ENCODE peak calls at places on chromosomes 7 and 10, in four cellular contexts. N is Kasumi-1; S is activated CD8-positive, alpha-beta memory T cell treated with anti-CD3 and anti-CD28 coated beads, Interleukin-2, amount 50 U/mL, for 4 hours; B is stimulated activated CD8-positive, alpha-beta memory T cell treated with anti-CD3 and anti-CD28 coated beads, Interleukin-12 subunit alpha, Interleukin-12 subunit beta, amount 100 ng/mL, for 4 hours. P is an unnamed sample.

GRCh38 chr10:48523820-48524758 is 80.8 kb downstream of the ARHGAP22 start:
- DNase-seq in N (peak), S (no peak), B (no peak), P (no peak)

GRCh38 chr10:57992321-57993077 is 275.2 kb downstream of the IPMK start:
- DNase-seq in N (no peak), S (no peak), B (no peak), P (no peak)

GRCh38 chr10:14362098-14362497 is 31.4 kb upstream of the FRMD4A start:
- DNase-seq in N (no peak), S (no peak), B (no peak), P (no peak)

GRCh38 chr7:116445447-116445846 is 54.1 kb upstream of the CAV2 start:
- DNase-seq in N (no peak), S (no peak), B (no peak), P (no peak)

GRCh38 chr10:2980791-2981360 is 86.5 kb upstream of the PFKP start:
- DNase-seq in N (no peak), S (no peak), B (no peak), P (no peak)

GRCh38 chr7:100864263-100864845 is 2.8 kb upstream of the TRIP6 start:
- DNase-seq in N (no peak), S (no peak), B (no peak), P (no peak)

GRCh38 chr7:44368885-44369284 is 43.5 kb upstream of the CAMK2B start:
- DNase-seq in N (no peak), S (no peak), B (no peak), P (no peak)

GRCh38 chr10:71767420-71768035 is 5.8 kb downstream of the VSIR start:
- DNase-seq in N (no peak), S (no peak), B (no peak), P (peak)

GRCh38 chr10:71079761-71080380 is 132.5 kb upstream of the UNC5B start:
- DNase-seq in N (no peak), S (peak), B (no peak), P (no peak)

GRCh38 chr7:74479961-74480829 is 26.5 kb downstream of the GTF2IRD1 start:
- DNase-seq in N (no peak), S (no peak), B (no peak), P (peak)

GRCh38 chr7:94561841-94562514 is 52.4 kb downstream of the CASD1 start:
- DNase-seq in N (no peak), S (no peak), B (no peak), P (no peak)

GRCh38 chr7:77269360-77270075 is 69.9 kb upstream of the FGL2 start:
- DNase-seq in N (no peak), S (no peak), B (no peak), P (no peak)

GRCh38 chr10:71548494-71548846 is 151.8 kb downstream of the CDH23 start:
- DNase-seq in N (peak), S (no peak), B (no peak), P (no peak)

GRCh38 chr7:104945599-104945956 is 68.4 kb upstream of the KMT2E start:
- DNase-seq in N (no peak), S (no peak), B (no peak), P (no peak)

GRCh38 chr10:118585794-118586193 is 9.7 kb downstream of the PRLHR start:
- DNase-seq in N (no peak), S (no peak), B (no peak), P (no peak)

GRCh38 chr10:49844775-49845561 is 82.8 kb upstream of the OGDHL start:
- DNase-seq in N (no peak), S (no peak), B (no peak), P (no peak)

GRCh38 chr7:154911862-154912261 is 91.1 kb downstream of the PAXIP1 start:
- DNase-seq in N (no peak), S (no peak), B (no peak), P (no peak)

GRCh38 chr10:6396652-6397051 is 183.4 kb downstream of the PRKCQ start:
- DNase-seq in N (peak), S (no peak), B (no peak), P (no peak)

GRCh38 chr7:139987691-139988516 is 74.8 kb downstream of the PARP12 start:
- DNase-seq in N (no peak), S (no peak), B (no peak), P (no peak)

GRCh38 chr10:65827344-65827743 is 1098.5 kb upstream of the LRRTM3 start:
- DNase-seq in N (no peak), S (no peak), B (no peak), P (no peak)

GRCh38 chr7:132457658-132458057 is 118.6 kb downstream of the PLXNA4 start:
- DNase-seq in N (no peak), S (no peak), B (no peak), P (no peak)

GRCh38 chr10:79411546-79412495 is 33.6 kb downstream of the ZCCHC24 start:
- DNase-seq in N (no peak), S (no peak), B (no peak), P (peak)

GRCh38 chr10:132266594-132267161 is 41.1 kb downstream of the STK32C start:
- DNase-seq in N (no peak), S (peak), B (no peak), P (no peak)

GRCh38 chr10:94224656-94225055 is 138.1 kb downstream of the NOC3L start:
- DNase-seq in N (no peak), S (no peak), B (no peak), P (no peak)

GRCh38 chr7:7122701-7123281 is 59.6 kb upstream of the C1GALT1 start:
- DNase-seq in N (no peak), S (no peak), B (no peak), P (no peak)

GRCh38 chr10:19930936-19931859 is 115.0 kb downstream of the PLXDC2 start:
- DNase-seq in N (no peak), S (no peak), B (no peak), P (no peak)

P was measured in left cardiac atrium.